ENCODE peak calls at places on chromosomes 6 and 20, in five cellular contexts. H is kidney epithelial cell, D is GM12878, Q is K562, E is astrocyte of the cerebellum. R is an unnamed sample.

GRCh38 chr6:148885154-148885870 is 138.5 kb downstream of the UST start:
- DNase-seq in E (peak), Q (no peak), H (no peak), D (no peak), R (peak)

GRCh38 chr20:62117658-62118057 is 4.6 kb upstream of the LSM14B start:
- DNase-seq in E (no peak), D (no peak), Q (no peak), H (no peak), R (no peak)

GRCh38 chr6:52371656-52372151 is 9.8 kb downstream of the PAQR8 start:
- DNase-seq in D (no peak), E (peak), H (no peak), Q (no peak), R (no peak)

GRCh38 chr6:125835221-125835744 is 44.5 kb downstream of the NCOA7 start:
- DNase-seq in Q (no peak), E (no peak), D (no peak), H (no peak), R (no peak)

GRCh38 chr20:58048096-58048702 is 180.3 kb downstream of the ANKRD60 start:
- DNase-seq in E (peak), Q (peak), H (peak), D (no peak), R (no peak)

GRCh38 chr6:161487694-161488093 is 213.8 kb upstream of the AGPAT4 start:
- DNase-seq in D (no peak), H (no peak), Q (no peak), E (no peak), R (no peak)

GRCh38 chr6:31402324-31403282 is 792 bp upstream of the MICA start:
- DNase-seq in E (no peak), Q (no peak), D (no peak), H (no peak), R (no peak)

GRCh38 chr6:110055387-110055735 is 77.2 kb downstream of the GPR6 start:
- DNase-seq in E (no peak), Q (no peak), H (no peak), D (no peak), R (no peak)

GRCh38 chr6:137233561-137234504 is 14.6 kb upstream of the IFNGR1 start:
- DNase-seq in D (no peak), E (peak), H (peak), Q (no peak), R (peak)

GRCh38 chr6:44653761-44654218 is 266.3 kb downstream of the CDC5L start:
- DNase-seq in E (peak), Q (no peak), D (no peak), H (no peak), R (no peak)

GRCh38 chr6:56193846-56194245 is 53.5 kb downstream of the COL21A1 start:
- DNase-seq in D (no peak), E (no peak), Q (no peak), H (no peak), R (no peak)

GRCh38 chr6:142746524-142746923 is 198.5 kb downstream of the HIVEP2 start:
- DNase-seq in E (no peak), D (no peak), Q (no peak), H (no peak), R (no peak)

GRCh38 chr20:3691897-3692296 is 10.1 kb upstream of the ADAM33 start:
- DNase-seq in H (no peak), D (no peak), Q (no peak), E (no peak), R (no peak)

GRCh38 chr6:56399250-56399671 is 151.9 kb upstream of the COL21A1 start:
- DNase-seq in D (no peak), H (no peak), E (no peak), Q (no peak), R (no peak)

GRCh38 chr20:16014436-16014835 is 558.8 kb downstream of the KIF16B start:
- DNase-seq in H (no peak), E (no peak), Q (no peak), D (no peak), R (no peak)

GRCh38 chr6:12348530-12349511 is 58.7 kb downstream of the EDN1 start:
- DNase-seq in Q (no peak), E (peak), D (no peak), H (peak), R (peak)

DNA sequence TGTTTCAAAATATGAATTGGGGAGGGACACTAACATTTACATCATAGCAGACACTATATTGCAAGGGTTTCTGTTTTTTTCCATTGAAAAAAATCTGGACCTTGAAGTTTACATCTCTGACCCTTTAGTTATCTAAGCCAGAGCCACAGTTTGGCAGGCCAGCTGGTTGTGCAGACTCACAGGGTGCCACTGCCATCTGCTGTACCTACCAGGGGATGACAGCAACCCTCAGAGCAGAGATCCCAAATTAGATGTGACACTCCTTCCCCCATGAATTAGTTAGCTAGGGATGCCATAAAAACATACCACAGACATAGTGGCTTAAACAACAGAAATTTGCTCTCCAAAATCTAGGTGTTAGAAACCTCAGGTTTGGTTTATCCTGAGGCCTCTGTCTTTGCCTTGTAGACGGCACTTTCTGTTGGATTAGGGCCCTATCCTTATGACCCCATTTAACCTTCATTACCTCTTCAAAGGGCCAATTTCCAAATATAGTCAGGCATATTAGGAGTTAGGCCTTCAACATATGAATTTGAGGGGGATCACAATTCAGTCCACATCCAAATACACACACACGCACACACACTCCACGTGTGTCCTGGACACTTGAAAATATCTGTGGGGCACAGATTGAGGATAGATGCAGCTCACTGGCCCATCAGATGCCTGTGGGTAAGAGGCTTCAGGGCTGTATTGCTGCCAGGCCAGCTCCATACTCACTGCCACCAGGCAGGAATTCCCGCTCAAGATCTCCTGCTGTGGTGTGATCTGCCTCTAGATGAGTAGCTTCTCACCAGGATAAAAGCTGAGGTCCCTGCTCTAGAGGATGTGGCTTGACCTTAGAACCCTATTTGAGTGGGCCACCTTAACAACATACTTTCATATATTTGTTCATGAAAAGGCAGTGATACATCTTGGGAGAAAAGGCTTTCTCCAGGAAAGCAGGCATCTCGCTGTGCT is 166.1 kb upstream of the RNF217 start:
- DNase-seq in Q (peak), H (no peak), D (no peak), E (peak), R (no peak)
- H3K4me3 ChIP-seq in Q (no peak), H (no peak), D (no peak), E (no peak), R (no peak)

DNA sequence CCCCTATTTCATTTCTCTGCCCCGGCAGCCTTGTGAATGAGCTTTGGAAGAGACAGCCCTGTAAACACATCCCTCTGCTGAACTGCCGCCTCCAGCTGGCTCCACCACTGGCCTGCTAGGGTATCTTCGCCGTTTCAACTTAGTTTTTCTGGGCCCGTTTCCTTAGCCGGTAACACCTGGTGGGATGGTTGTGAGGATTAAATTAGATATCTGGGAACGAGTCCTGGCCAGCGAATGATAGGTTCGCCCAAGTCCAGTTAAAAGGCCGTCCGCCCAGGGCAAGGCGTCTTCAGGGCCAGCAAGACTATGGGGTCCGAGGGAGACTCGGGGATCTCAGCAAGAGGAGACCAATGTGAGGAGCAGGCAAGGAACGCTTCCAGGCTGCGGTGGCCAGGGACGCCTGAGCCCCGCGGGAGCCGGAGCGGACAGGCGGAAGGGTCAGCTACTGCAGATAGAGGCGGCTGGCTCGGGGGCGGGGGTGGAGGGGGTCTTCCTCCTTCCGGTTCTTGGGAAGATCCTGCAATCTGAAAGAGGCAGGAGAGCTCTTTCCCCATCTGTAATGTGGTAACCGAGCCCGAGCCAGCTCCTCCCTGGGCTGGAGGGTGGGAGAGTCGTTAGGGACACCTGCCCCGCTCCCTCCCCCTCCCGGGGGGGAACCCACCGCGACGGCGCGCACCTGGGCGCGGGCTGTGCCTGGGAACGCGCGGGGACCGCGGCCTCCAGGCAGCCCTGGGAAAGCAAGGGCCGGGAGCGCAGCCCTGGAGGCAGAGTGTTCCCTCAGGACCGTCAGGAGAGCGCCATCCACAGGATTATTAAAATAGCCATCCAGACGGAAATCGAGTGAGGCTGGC is 4.5 kb upstream of the PTCRA start:
- DNase-seq in E (no peak), H (no peak), Q (no peak), D (no peak), R (no peak)
- TF ChIP-seq CTCF in E (peak), H (peak), Q (no peak), D (no peak), R (no peak)

GRCh38 chr6:26105109-26105730 is 18.0 kb downstream of the HFE start:
- DNase-seq in D (no peak), H (no peak), Q (no peak), E (no peak), R (no peak)

GRCh38 chr6:26103770-26104456 is 16.7 kb downstream of the HFE start:
- DNase-seq in E (peak), Q (peak), D (peak), H (peak), R (peak)

GRCh38 chr6:26103141-26103769 is 16.0 kb downstream of the HFE start:
- DNase-seq in H (no peak), D (no peak), E (no peak), Q (no peak), R (no peak)

GRCh38 chr6:26105842-26106241 is 18.6 kb downstream of the HFE start:
- DNase-seq in Q (no peak), E (no peak), H (no peak), D (no peak), R (no peak)

GRCh38 chr6:26104457-26105108 is 17.4 kb downstream of the HFE start:
- DNase-seq in Q (no peak), H (no peak), E (no peak), D (no peak), R (no peak)
- H3K4me3 ChIP-seq in Q (peak), H (peak), E (peak), D (peak), R (peak)

GRCh38 chr20:25669826-25670422 is 26.7 kb downstream of the ZNF337 start:
- DNase-seq in H (no peak), E (no peak), D (no peak), Q (no peak), R (peak)
- TF ChIP-seq CTCF in H (no peak), E (no peak), D (no peak), Q (no peak), R (no peak)

GRCh38 chr6:28634406-28634757 is 108.7 kb downstream of the GPX5 start:
- DNase-seq in D (no peak), Q (no peak), E (no peak), H (no peak), R (no peak)
- H3K4me3 ChIP-seq in D (no peak), Q (no peak), E (peak), H (peak), R (no peak)